ENCODE peak calls at places on chromosomes 5 and 9, in seven cellular contexts. One of them, this sample, is unnamed. For H3K4me1, the result is how much of the 10 kb centered on the place peaks cover.

GRCh38 chr9:115353681-115354080 is 235.7 kb upstream of the TNC start:
- DNase-seq in H9: no peak
- DNase-seq in neuronal stem cell: no peak
- DNase-seq in IMR-90: peak
- DNase-seq in H1: no peak
- DNase-seq in mesenchymal stem cell: no peak
- DNase-seq in trophoblast cell: no peak
- DNase-seq in this sample: no peak

GRCh38 chr9:72315089-72315509 is 49.9 kb downstream of the ZFAND5 start:
- DNase-seq in IMR-90: peak
- DNase-seq in H1: no peak
- DNase-seq in neuronal stem cell: no peak
- DNase-seq in mesenchymal stem cell: peak
- DNase-seq in H9: peak
- DNase-seq in trophoblast cell: no peak
- DNase-seq in this sample: no peak

GRCh38 chr9:118262191-118262590 is 558.0 kb downstream of the TLR4 start:
- DNase-seq in trophoblast cell: no peak
- DNase-seq in H1: no peak
- DNase-seq in mesenchymal stem cell: no peak
- DNase-seq in neuronal stem cell: no peak
- DNase-seq in H9: no peak
- DNase-seq in IMR-90: no peak
- DNase-seq in this sample: no peak

GRCh38 chr5:150497274-150497988 is 10.5 kb upstream of the NDST1 start:
- DNase-seq in neuronal stem cell: no peak
- DNase-seq in trophoblast cell: peak
- DNase-seq in IMR-90: peak
- DNase-seq in H1: no peak
- DNase-seq in H9: no peak
- DNase-seq in mesenchymal stem cell: peak
- DNase-seq in this sample: no peak

GRCh38 chr9:72477862-72478564 is 43.4 kb upstream of the TMC1 start:
- DNase-seq in H1: no peak
- DNase-seq in neuronal stem cell: no peak
- DNase-seq in trophoblast cell: peak
- DNase-seq in mesenchymal stem cell: peak
- DNase-seq in H9: no peak
- DNase-seq in IMR-90: peak
- DNase-seq in this sample: peak

GRCh38 chr9:113673726-113674125 is 202.4 kb upstream of the ZNF618 start:
- DNase-seq in H1: no peak
- DNase-seq in IMR-90: peak
- DNase-seq in neuronal stem cell: no peak
- DNase-seq in trophoblast cell: no peak
- DNase-seq in H9: no peak
- DNase-seq in mesenchymal stem cell: peak
- DNase-seq in this sample: no peak

GRCh38 chr5:32193591-32193990 is 19.5 kb upstream of the GOLPH3 start:
- DNase-seq in trophoblast cell: no peak
- DNase-seq in IMR-90: peak
- DNase-seq in neuronal stem cell: no peak
- DNase-seq in mesenchymal stem cell: peak
- DNase-seq in H9: no peak
- DNase-seq in H1: no peak
- DNase-seq in this sample: no peak

GRCh38 chr9:108855529-108855886 is 278 bp downstream of the ACTL7B start:
- DNase-seq in IMR-90: no peak
- DNase-seq in H1: no peak
- DNase-seq in neuronal stem cell: no peak
- DNase-seq in trophoblast cell: no peak
- DNase-seq in H9: no peak
- DNase-seq in mesenchymal stem cell: no peak
- DNase-seq in this sample: no peak

GRCh38 chr5:158586054-158586453 is 513.7 kb downstream of the EBF1 start:
- DNase-seq in H1: no peak
- DNase-seq in trophoblast cell: no peak
- DNase-seq in neuronal stem cell: no peak
- DNase-seq in H9: no peak
- DNase-seq in IMR-90: no peak
- DNase-seq in mesenchymal stem cell: no peak
- DNase-seq in this sample: no peak

GRCh38 chr5:94908889-94909480 is 290.5 kb downstream of the SLF1 start:
- DNase-seq in mesenchymal stem cell: peak
- DNase-seq in H9: no peak
- DNase-seq in IMR-90: peak
- DNase-seq in neuronal stem cell: peak
- DNase-seq in trophoblast cell: peak
- DNase-seq in H1: no peak
- DNase-seq in this sample: peak

GRCh38 chr9:97848237-97848581 is 4.8 kb upstream of the FOXE1 start:
- DNase-seq in H1: peak
- DNase-seq in mesenchymal stem cell: no peak
- DNase-seq in neuronal stem cell: no peak
- DNase-seq in H9: no peak
- DNase-seq in IMR-90: no peak
- DNase-seq in trophoblast cell: no peak
- DNase-seq in this sample: peak

GRCh38 chr5:179176571-179177230 is 116.5 kb downstream of the ZNF354C start:
- DNase-seq in H9: no peak
- DNase-seq in trophoblast cell: no peak
- DNase-seq in H1: peak
- DNase-seq in mesenchymal stem cell: no peak
- DNase-seq in neuronal stem cell: no peak
- DNase-seq in IMR-90: no peak
- DNase-seq in this sample: no peak
- H3K18ac ChIP-seq in H9: no peak
- H3K18ac ChIP-seq in trophoblast cell: no peak
- H3K18ac ChIP-seq in H1: no peak
- H3K18ac ChIP-seq in mesenchymal stem cell: no peak
- H3K18ac ChIP-seq in neuronal stem cell: peak
- H3K18ac ChIP-seq in IMR-90: no peak
- H3K18ac ChIP-seq in this sample: no peak

DNA sequence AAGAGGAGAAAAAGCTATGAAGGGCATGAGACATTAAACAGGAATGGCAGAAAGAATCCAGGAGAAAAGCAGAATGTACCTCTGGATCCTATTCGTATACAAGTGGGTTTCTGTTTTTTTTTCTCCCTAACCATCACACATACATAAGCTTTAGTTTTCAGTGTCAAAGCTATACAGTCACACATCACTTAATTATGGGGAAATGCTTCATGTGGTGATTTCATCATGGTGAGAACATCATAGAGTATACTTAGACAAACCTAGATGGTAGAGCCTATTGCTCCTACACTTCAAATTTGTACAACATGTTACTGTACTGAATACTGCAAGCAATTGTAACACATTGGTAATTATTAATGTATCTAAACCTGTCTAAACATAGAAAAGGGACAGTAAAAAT is 290.6 kb downstream of the AOPEP start:
- DNase-seq in H9: no peak
- DNase-seq in neuronal stem cell: no peak
- DNase-seq in mesenchymal stem cell: no peak
- DNase-seq in H1: no peak
- DNase-seq in trophoblast cell: no peak
- DNase-seq in IMR-90: peak
- DNase-seq in this sample: no peak
- H3K4me1 ChIP-seq in H9: under half
- H3K4me1 ChIP-seq in neuronal stem cell: under half
- H3K4me1 ChIP-seq in mesenchymal stem cell: under half
- H3K4me1 ChIP-seq in H1: under half
- H3K4me1 ChIP-seq in trophoblast cell: under half
- H3K4me1 ChIP-seq in IMR-90: under half
- H3K4me1 ChIP-seq in this sample: under half

DNA sequence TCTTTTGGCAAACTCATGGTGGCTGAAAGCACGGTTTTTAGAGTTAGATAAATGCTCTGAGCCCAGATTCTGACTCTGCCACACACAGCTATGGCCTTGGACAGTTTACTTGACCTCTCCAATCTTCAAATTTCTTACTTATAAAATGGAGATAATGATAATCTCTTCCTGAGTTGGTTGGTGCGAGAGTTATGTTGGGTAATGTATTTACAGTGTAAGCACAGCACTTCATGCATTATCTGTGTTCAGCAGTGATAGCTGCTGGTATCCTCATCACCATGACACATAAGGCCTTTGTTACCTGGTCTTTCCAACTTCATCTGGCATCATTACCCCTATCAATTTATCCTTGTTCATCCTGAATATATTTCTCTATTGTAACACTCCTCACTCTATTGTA is 178.8 kb upstream of the ELL2 start:
- DNase-seq in trophoblast cell: no peak
- DNase-seq in H1: no peak
- DNase-seq in IMR-90: no peak
- DNase-seq in H9: no peak
- DNase-seq in mesenchymal stem cell: no peak
- DNase-seq in neuronal stem cell: no peak
- DNase-seq in this sample: no peak
- H3K18ac ChIP-seq in trophoblast cell: no peak
- H3K18ac ChIP-seq in H1: no peak
- H3K18ac ChIP-seq in IMR-90: peak
- H3K18ac ChIP-seq in H9: no peak
- H3K18ac ChIP-seq in mesenchymal stem cell: no peak
- H3K18ac ChIP-seq in neuronal stem cell: no peak
- H3K18ac ChIP-seq in this sample: no peak

GRCh38 chr5:58411372-58411771 is 48.5 kb downstream of the PLK2 start:
- DNase-seq in H1: no peak
- DNase-seq in neuronal stem cell: no peak
- DNase-seq in IMR-90: peak
- DNase-seq in mesenchymal stem cell: no peak
- DNase-seq in trophoblast cell: no peak
- DNase-seq in H9: no peak
- DNase-seq in this sample: no peak
- H3K4me1 ChIP-seq in H1: under half
- H3K4me1 ChIP-seq in neuronal stem cell: under half
- H3K4me1 ChIP-seq in IMR-90: under half
- H3K4me1 ChIP-seq in mesenchymal stem cell: under half
- H3K4me1 ChIP-seq in trophoblast cell: under half
- H3K4me1 ChIP-seq in H9: under half
- H3K4me1 ChIP-seq in this sample: under half